ENCODE peak calls at places on chromosomes 16 and 17, in nine cellular contexts. V, E, G, W, H, K, D, X and L are unnamed samples.

GRCh38 chr17:42928714-42929496 is 28.3 kb downstream of the G6PC1 start:
- DNase-seq in W (no peak), X (peak; percentile 91), G (peak; percentile 76), D (peak; percentile 93), H (peak; percentile 61), K (no peak), E (peak; percentile 32), V (peak; percentile 49), L (no peak)

GRCh38 chr16:75660321-75660720 is 12.7 kb downstream of the TERF2IP start:
- DNase-seq in E (no peak), H (no peak), V (no peak), X (no peak), D (no peak), G (no peak), K (no peak), W (no peak), L (no peak)

GRCh38 chr17:52824542-52824941 is 666.0 kb upstream of the CA10 start:
- DNase-seq in G (no peak), W (no peak), K (no peak), E (no peak), X (no peak), D (no peak), V (no peak), H (no peak), L (no peak)

GRCh38 chr17:15262291-15263205 is 2.6 kb downstream of the PMP22 start:
- DNase-seq in K (peak; percentile 93), E (no peak), D (peak; percentile 82), W (peak; percentile 87), H (peak; percentile 81), X (peak; percentile 84), G (peak; percentile 95), V (peak; percentile 81), L (no peak)

GRCh38 chr16:89922884-89923639 is at the start of gene TUBB3:
- DNase-seq in K (peak; percentile 94), W (peak; percentile 77), H (peak; percentile 95), D (peak; percentile 82), V (no peak), E (no peak), X (peak; percentile 82), G (no peak), L (peak; percentile 93)

GRCh38 chr17:10114931-10115535 is 83.4 kb downstream of the GAS7 start:
- DNase-seq in V (peak; percentile 95), X (peak; percentile 97), E (no peak), D (peak; percentile 98), W (peak; percentile 89), K (peak; percentile 85), H (no peak), G (peak; percentile 94), L (no peak)

GRCh38 chr16:1863681-1864460 is 8.1 kb downstream of the MEIOB start:
- DNase-seq in H (peak; percentile 38), W (no peak), G (no peak), V (peak; percentile 7), E (no peak), X (peak; percentile 66), K (no peak), D (peak; percentile 62), L (no peak)

GRCh38 chr17:14299261-14300093 is 1.4 kb upstream of the HS3ST3B1 start:
- DNase-seq in X (peak; percentile 73), W (peak; percentile 68), E (no peak), K (peak; percentile 86), G (no peak), D (peak; percentile 72), V (no peak), H (peak; percentile 78), L (peak; percentile 94)

GRCh38 chr16:27779719-27780161 is 229.8 kb downstream of the KATNIP start:
- DNase-seq in E (no peak), V (peak; percentile 10), X (peak; percentile 56), K (peak; percentile 89), H (peak; percentile 84), D (peak; percentile 75), W (peak; percentile 77), G (no peak), L (no peak)

GRCh38 chr16:49839462-49839825 is 16.5 kb downstream of the ZNF423 start:
- DNase-seq in H (no peak), W (no peak), V (no peak), K (no peak), D (no peak), X (no peak), E (no peak), G (no peak), L (no peak)

GRCh38 chr16:84228321-84228838 is 11.4 kb downstream of the KCNG4 start:
- DNase-seq in K (no peak), W (peak; percentile 81), X (peak; percentile 91), D (peak; percentile 88), H (peak; percentile 31), V (peak; percentile 57), E (no peak), G (peak; percentile 93), L (no peak)

GRCh38 chr17:4708436-4708835 is 2.0 kb upstream of the ARRB2 start:
- DNase-seq in H (peak; percentile 36), X (no peak), E (no peak), W (no peak), G (no peak), D (no peak), V (no peak), K (no peak), L (no peak)

GRCh38 chr16:9261376-9261775 is 169.9 kb downstream of the HAPSTR1 start:
- DNase-seq in W (no peak), E (no peak), V (no peak), H (no peak), G (no peak), D (no peak), K (no peak), X (no peak), L (no peak)

GRCh38 chr17:39979021-39979660 is 1.5 kb upstream of the PSMD3 start:
- DNase-seq in E (peak; percentile 76), H (no peak), G (no peak), K (no peak), D (peak; percentile 72), V (peak; percentile 75), X (peak; percentile 71), W (no peak), L (no peak)

GRCh38 chr16:78210305-78210704 is 110.9 kb downstream of the WWOX start:
- DNase-seq in D (peak; percentile 2), E (peak; percentile 58), K (no peak), W (no peak), V (no peak), H (peak; percentile 23), G (no peak), X (no peak), L (no peak)

GRCh38 chr17:39357488-39357887 is 43.9 kb downstream of the FBXL20 start:
- DNase-seq in G (no peak), W (no peak), V (no peak), E (no peak), X (no peak), H (no peak), D (no peak), K (no peak), L (no peak)

GRCh38 chr17:63537001-63537400 is 13.3 kb upstream of the DCAF7 start:
- DNase-seq in W (peak; percentile 31), E (no peak), V (no peak), G (no peak), K (no peak), H (no peak), D (no peak), X (no peak), L (no peak)

GRCh38 chr17:82106697-82107305 is 8.8 kb upstream of the FASN start:
- DNase-seq in W (peak; percentile 74), K (no peak), V (no peak), G (no peak), D (no peak), X (no peak), H (no peak), E (no peak), L (no peak)

DNA sequence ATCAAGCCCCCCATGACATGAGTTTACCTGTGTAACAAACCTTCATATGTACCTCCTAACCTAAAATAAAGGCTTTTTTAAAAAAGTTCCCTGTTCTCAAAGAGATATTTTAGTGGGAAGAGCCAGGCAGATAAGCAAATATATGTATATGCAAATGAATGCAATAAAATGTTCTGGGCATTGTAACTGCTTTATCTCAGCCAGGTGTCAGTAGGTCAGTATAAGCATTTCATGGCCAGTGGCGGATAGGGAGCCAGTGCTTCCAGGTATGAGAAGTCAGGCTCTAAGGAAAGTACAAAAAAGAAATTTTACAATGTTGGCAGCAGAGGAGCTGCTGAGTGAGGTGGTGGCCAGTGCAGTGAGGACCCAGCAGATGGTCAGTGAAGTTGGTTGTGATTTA is 53.9 kb downstream of the TNRC6C start:
- DNase-seq in H (no peak), K (no peak), D (no peak), E (no peak), V (no peak), G (no peak), W (no peak), X (no peak), L (no peak)
- TF ChIP-seq CTCF in H (no peak), K (no peak), D (no peak), E (no peak), V (no peak), G (no peak), W (no peak), X (no peak), L (no peak)

GRCh38 chr17:64641499-64641898 is 20.6 kb downstream of the SMURF2 start:
- DNase-seq in W (no peak), K (no peak), H (no peak), X (peak; percentile 75), V (peak; percentile 86), D (peak; percentile 86), G (no peak), E (no peak), L (no peak)
- TF ChIP-seq CTCF in W (no peak), K (no peak), H (no peak), X (no peak), V (no peak), D (peak; percentile 3), G (no peak), E (no peak), L (no peak)

GRCh38 chr16:67177743-67178699 is 5.7 kb downstream of the MATCAP1 start:
- DNase-seq in E (no peak), G (no peak), X (peak; percentile 59), W (peak; percentile 93), V (no peak), D (peak; percentile 73), H (peak; percentile 87), K (peak; percentile 94), L (no peak)
- TF ChIP-seq CTCF in E (peak; percentile 8), G (no peak), X (no peak), W (peak; percentile 7), V (no peak), D (no peak), H (peak; percentile 10), K (peak; percentile 33), L (peak; percentile 23)

DNA sequence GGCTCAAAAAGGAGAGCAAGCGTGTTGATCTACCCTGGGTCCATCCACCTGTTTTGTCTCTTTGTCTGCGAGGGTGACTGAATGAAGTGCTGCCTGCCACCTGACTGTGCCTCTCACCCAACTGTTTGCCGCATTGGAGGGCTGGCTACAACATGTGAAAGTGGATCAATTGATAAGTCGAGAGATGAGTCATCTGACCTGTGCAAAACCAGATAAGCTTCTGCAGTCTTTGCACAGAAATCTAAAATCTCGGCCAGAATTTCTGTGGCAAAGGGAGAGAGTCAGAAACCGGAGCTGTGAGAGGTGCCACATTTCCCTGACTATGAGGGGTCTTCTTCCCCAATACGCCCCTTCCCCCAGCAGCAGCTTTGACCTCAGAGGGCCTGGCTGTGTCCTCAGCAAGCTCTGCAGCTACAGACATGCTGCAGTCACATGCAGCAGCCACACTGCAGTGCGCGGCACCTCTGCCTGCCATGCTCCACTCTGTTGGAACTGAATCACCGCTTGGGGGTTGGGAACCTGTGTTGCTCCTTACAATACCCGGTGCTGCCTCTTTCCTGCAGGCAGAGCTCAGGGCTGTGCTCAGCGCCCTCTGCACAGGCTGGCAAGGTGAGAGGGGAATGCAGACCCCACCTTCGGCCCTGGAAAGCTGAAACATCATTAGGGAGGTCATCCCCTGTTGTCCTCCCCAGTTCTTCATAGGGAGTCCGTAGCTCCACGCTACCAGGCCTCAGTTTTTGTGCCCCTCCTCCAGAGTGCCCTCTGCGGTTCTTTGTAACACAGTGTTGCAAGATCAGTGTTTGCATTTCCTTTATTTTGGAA is 16.2 kb upstream of the HAS3 start:
- DNase-seq in W (peak; percentile 71), V (no peak), G (no peak), D (peak; percentile 41), X (no peak), H (peak; percentile 59), E (no peak), K (no peak), L (no peak)
- TF ChIP-seq CTCF in W (no peak), V (no peak), G (no peak), D (no peak), X (no peak), H (no peak), E (peak; percentile 10), K (no peak), L (no peak)